ENCODE peak calls at places on chromosomes 2 and 18, in ten cellular contexts. O is BJ; Y is bronchial epithelial cell; R is CD8-positive, alpha-beta T cell; E is fibroblast of lung; M is endothelial cell of umbilical vein; N is OCI-LY7; X is aorta; V is upper lobe of right lung; C is fibroblast of pulmonary artery. I is an unnamed sample.

GRCh38 chr2:117771969-117772630 is 42.4 kb upstream of the DDX18 start:
- DNase-seq in C (peak; percentile 44), X (no peak), Y (peak; percentile 50), M (peak; percentile 15), E (peak; percentile 41), N (peak; percentile 29), O (no peak), R (no peak), V (no peak), I (peak; percentile 46)

GRCh38 chr18:57353940-57354461 is 1.6 kb downstream of the ST8SIA3 start:
- DNase-seq in R (no peak), V (no peak), C (peak; percentile 50), N (no peak), Y (peak; percentile 3), M (peak; percentile 22), E (peak; percentile 35), X (peak; percentile 81), O (no peak), I (no peak)

GRCh38 chr2:158221055-158222021 is 119.7 kb downstream of the UPP2 start:
- DNase-seq in Y (no peak), R (no peak), C (no peak), N (no peak), V (no peak), X (no peak), M (no peak), E (no peak), O (no peak), I (no peak)

GRCh38 chr2:187617925-187618324 is 63.7 kb upstream of the TFPI start:
- DNase-seq in N (no peak), C (no peak), V (no peak), R (no peak), E (no peak), Y (no peak), X (no peak), M (no peak), O (no peak), I (no peak)

GRCh38 chr2:127373362-127374083 is 14.3 kb downstream of the MAP3K2 start:
- DNase-seq in X (no peak), O (no peak), Y (no peak), N (no peak), R (no peak), V (no peak), M (no peak), C (no peak), E (no peak), I (no peak)

GRCh38 chr2:36357506-36358316 is 2.1 kb downstream of the CRIM1 start:
- DNase-seq in Y (peak; percentile 87), X (peak; percentile 83), M (peak; percentile 82), V (no peak), E (peak; percentile 86), C (peak; percentile 85), O (no peak), R (no peak), N (peak; percentile 68), I (no peak)

GRCh38 chr2:8049851-8050571 is 631.8 kb upstream of the ID2 start:
- DNase-seq in E (no peak), X (no peak), M (no peak), C (no peak), N (no peak), O (no peak), V (no peak), Y (peak; percentile 86), R (no peak), I (no peak)

GRCh38 chr2:2714413-2714812 is 383.3 kb upstream of the MYT1L start:
- DNase-seq in C (no peak), N (no peak), R (no peak), Y (peak; percentile 10), V (no peak), O (no peak), E (no peak), M (no peak), X (no peak), I (no peak)

GRCh38 chr2:60934153-60934722 is 52.9 kb downstream of the REL start:
- DNase-seq in V (no peak), E (peak; percentile 26), N (no peak), C (peak; percentile 14), O (no peak), M (no peak), X (no peak), Y (no peak), R (no peak), I (no peak)

GRCh38 chr2:42105330-42106256 is 57.8 kb downstream of the PKDCC start:
- DNase-seq in C (peak; percentile 39), M (no peak), X (no peak), N (peak; percentile 86), O (no peak), Y (no peak), R (peak; percentile 69), V (peak; percentile 81), E (peak; percentile 28), I (no peak)

GRCh38 chr2:164717000-164717597 is 95.8 kb upstream of the GRB14 start:
- DNase-seq in R (no peak), N (peak; percentile 38), E (peak; percentile 49), M (peak; percentile 46), X (no peak), C (peak; percentile 65), V (no peak), Y (peak; percentile 32), O (no peak), I (no peak)

GRCh38 chr2:198127627-198128026 is 323.2 kb downstream of the PLCL1 start:
- DNase-seq in C (peak; percentile 87), O (no peak), M (peak; percentile 73), E (peak; percentile 80), Y (peak; percentile 48), V (no peak), N (peak; percentile 53), X (no peak), R (peak; percentile 19), I (peak; percentile 62)

GRCh38 chr2:8224679-8225181 is 457.1 kb upstream of the ID2 start:
- DNase-seq in C (no peak), M (no peak), R (no peak), N (no peak), X (no peak), V (no peak), E (no peak), O (no peak), Y (no peak), I (no peak)

GRCh38 chr18:44826418-44827259 is 146.0 kb downstream of the SETBP1 start:
- DNase-seq in M (peak; percentile 91), Y (peak; percentile 80), V (no peak), N (no peak), R (no peak), C (peak; percentile 97), X (no peak), O (peak; percentile 71), E (peak; percentile 96), I (no peak)

GRCh38 chr18:74774486-74774885 is 176.8 kb downstream of the ZNF407 start:
- DNase-seq in X (no peak), E (peak; percentile 19), M (no peak), V (no peak), R (no peak), O (no peak), Y (no peak), C (no peak), N (no peak), I (no peak)

GRCh38 chr18:6666286-6666685 is 63.2 kb upstream of the ARHGAP28 start:
- DNase-seq in E (peak; percentile 70), X (no peak), R (no peak), M (no peak), Y (no peak), V (no peak), C (no peak), N (no peak), O (no peak), I (no peak)

GRCh38 chr18:6660334-6660733 is 69.2 kb upstream of the ARHGAP28 start:
- DNase-seq in N (no peak), V (no peak), X (no peak), Y (no peak), R (no peak), M (no peak), E (peak; percentile 82), O (no peak), C (no peak), I (no peak)

GRCh38 chr18:6661692-6662415 is 67.7 kb upstream of the ARHGAP28 start:
- DNase-seq in V (no peak), C (no peak), M (no peak), E (no peak), O (peak; percentile 73), X (no peak), Y (no peak), N (no peak), R (no peak), I (no peak)
- H3K4me3 ChIP-seq in V (no peak overlapping the region), C (no peak overlapping the region), M (no peak overlapping the region), E (no peak overlapping the region), O (no peak overlapping the region), X (no peak overlapping the region), Y (no peak overlapping the region), N (no peak overlapping the region), R (no peak overlapping the region), I (no peak overlapping the region)

DNA sequence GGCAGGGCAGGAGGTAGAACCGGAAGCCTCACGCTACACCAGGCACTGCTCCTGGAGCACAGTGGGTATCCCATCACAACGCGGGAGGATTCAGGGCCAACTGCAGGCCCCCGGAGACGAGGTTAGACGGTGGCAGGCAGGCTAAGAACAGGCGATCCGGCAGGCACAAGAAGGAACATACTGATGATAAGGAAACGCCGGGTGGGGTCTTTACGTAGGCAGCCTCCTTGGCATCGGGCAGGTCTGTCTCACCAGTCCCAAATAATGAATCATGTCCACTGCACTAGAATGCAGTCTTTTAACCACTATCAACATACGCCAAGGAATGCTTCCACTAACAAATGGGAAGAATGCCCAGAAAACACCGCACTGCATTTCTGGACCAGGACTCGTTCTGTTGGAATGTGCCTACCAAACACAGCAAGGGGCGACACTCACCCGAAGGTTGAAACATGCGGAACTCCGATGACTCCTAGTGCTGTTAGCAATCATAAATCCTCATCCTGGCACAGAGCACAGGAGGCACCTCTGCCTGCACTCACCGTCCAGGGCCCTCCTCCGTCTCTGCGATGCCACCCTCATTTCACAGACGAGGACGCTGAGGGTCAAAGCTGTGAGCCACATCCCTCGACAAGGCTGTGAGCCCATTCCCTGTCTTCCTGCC is 35.2 kb downstream of the ZNF516 start:
- DNase-seq in X (peak; percentile 90), V (peak; percentile 66), C (peak; percentile 99), N (no peak), O (peak; percentile 98), M (peak; percentile 21), R (no peak), Y (peak; percentile 100), E (peak; percentile 98), I (no peak)
- H3K4me3 ChIP-seq in X (no peak overlapping the region), V (no peak overlapping the region), C (peak overlapping the region; percentile 11), N (no peak overlapping the region), O (no peak overlapping the region), M (no peak overlapping the region), R (no peak overlapping the region), Y (no peak overlapping the region), E (no peak overlapping the region), I (no peak overlapping the region)

GRCh38 chr2:172931923-172932520 is 143.6 kb upstream of the MAP3K20 start:
- DNase-seq in N (peak; percentile 61), V (no peak), R (peak; percentile 41), M (peak; percentile 81), C (peak; percentile 88), X (peak; percentile 81), E (peak; percentile 82), Y (peak; percentile 55), O (no peak), I (peak; percentile 70)
- H3K4me3 ChIP-seq in N (no peak overlapping the region), V (peak overlapping the region; percentile 9), R (no peak overlapping the region), M (no peak overlapping the region), C (no peak overlapping the region), X (no peak overlapping the region), E (no peak overlapping the region), Y (no peak overlapping the region), O (no peak overlapping the region), I (no peak overlapping the region)

DNA sequence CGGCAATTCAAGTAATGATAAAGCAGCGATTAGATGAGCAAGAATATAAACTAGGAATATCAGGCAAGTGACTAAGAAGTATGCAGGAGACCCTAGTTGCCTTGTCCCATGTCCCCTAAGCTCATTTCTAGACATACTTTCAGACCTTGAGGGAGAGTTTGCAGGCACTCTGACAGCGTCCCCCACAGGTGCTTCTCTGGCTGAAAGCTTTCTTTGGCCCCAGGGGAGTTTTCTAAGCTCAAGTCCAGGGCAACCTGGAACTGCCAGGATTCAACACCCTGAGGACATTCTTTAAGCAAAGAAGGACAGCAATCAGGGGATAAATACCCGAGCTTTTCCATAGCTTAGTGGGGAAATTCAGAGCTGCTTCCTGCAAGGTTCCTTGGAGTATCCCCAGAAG is 308.1 kb upstream of the CHST9 start:
- DNase-seq in C (no peak), V (no peak), E (no peak), X (no peak), N (no peak), R (no peak), Y (no peak), M (no peak), O (no peak), I (no peak)
- H3K4me3 ChIP-seq in C (no peak overlapping the region), V (no peak overlapping the region), E (no peak overlapping the region), X (no peak overlapping the region), N (no peak overlapping the region), R (no peak overlapping the region), Y (no peak overlapping the region), M (no peak overlapping the region), O (no peak overlapping the region), I (no peak overlapping the region)

I was measured in Jurkat, Clone E6-1.